ENCODE peak calls at places on chromosome 1, in five cellular contexts. Q is A549, M is right lobe of liver, F is heart left ventricle, O is uterus. T is an unnamed sample.

GRCh38 chr1:212651521-212651920 is 43.0 kb downstream of the ATF3 start:
- DNase-seq in F (no peak), O (no peak), M (no peak), Q (no peak), T (no peak)

GRCh38 chr1:18927654-18928272 is 25.4 kb upstream of the ALDH4A1 start:
- DNase-seq in M (no peak), O (no peak), F (no peak), Q (no peak), T (no peak)

GRCh38 chr1:153683853-153684252 is 5.4 kb downstream of the NPR1 start:
- DNase-seq in O (no peak), M (no peak), F (no peak), Q (peak), T (no peak)

GRCh38 chr1:46622341-46622740 is 5.7 kb upstream of the MOB3C start:
- DNase-seq in Q (peak), M (peak), O (no peak), F (no peak), T (no peak)

GRCh38 chr1:68273530-68273929 is 41.2 kb upstream of the WLS start:
- DNase-seq in Q (no peak), O (no peak), F (no peak), M (no peak), T (no peak)

GRCh38 chr1:192263436-192263835 is 53.4 kb upstream of the RGS21 start:
- DNase-seq in M (no peak), Q (no peak), O (no peak), F (no peak), T (no peak)

GRCh38 chr1:185559151-185559550 is 175.0 kb upstream of the HMCN1 start:
- DNase-seq in O (no peak), F (no peak), Q (no peak), M (no peak), T (no peak)

GRCh38 chr1:225480825-225481434 is 53.1 kb upstream of the LBR start:
- DNase-seq in Q (peak), O (no peak), M (no peak), F (no peak), T (no peak)

GRCh38 chr1:156704930-156705320 is 458 bp downstream of the CRABP2 start:
- DNase-seq in M (no peak), Q (peak), O (peak), F (no peak), T (peak)

GRCh38 chr1:81834921-81835698 is 34.4 kb downstream of the ADGRL2 start:
- DNase-seq in M (no peak), Q (no peak), F (peak), O (no peak), T (peak)

GRCh38 chr1:34612091-34612631 is 142.7 kb upstream of the GJB5 start:
- DNase-seq in Q (no peak), M (no peak), F (no peak), O (no peak), T (no peak)

GRCh38 chr1:34610063-34610462 is 144.8 kb upstream of the GJB5 start:
- DNase-seq in O (no peak), M (no peak), Q (no peak), F (no peak), T (no peak)

GRCh38 chr1:34606504-34606903 is 148.3 kb upstream of the GJB5 start:
- DNase-seq in F (no peak), O (no peak), Q (no peak), M (no peak), T (no peak)

DNA sequence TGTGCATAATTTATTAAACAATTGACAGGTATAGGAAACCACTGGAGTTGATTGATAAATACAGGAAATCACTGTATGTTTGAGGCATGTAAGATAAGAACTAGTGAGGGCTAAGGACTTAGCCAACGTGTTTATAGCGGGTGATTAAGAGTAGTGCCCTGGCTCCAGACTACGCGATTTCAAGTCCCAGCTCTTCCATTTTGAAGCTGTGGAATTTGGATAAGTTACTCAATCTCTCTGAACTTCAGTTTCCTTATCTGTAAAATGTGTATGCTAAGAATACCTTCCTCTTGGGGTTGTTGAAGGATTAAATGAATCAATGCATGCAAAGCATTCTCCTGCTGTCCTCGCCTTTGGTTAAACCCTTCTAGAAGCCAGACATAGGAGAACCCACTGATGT is 143.3 kb upstream of the GJB5 start:
- DNase-seq in F (no peak), Q (no peak), M (no peak), O (no peak), T (no peak)
- TF ChIP-seq POLR2A in F (no peak), Q (no peak), M (no peak), O (no peak), T (no peak)

GRCh38 chr1:116323419-116323987 is 49.5 kb upstream of the ATP1A1 start:
- DNase-seq in Q (no peak), F (no peak), M (no peak), O (no peak), T (no peak)
- TF ChIP-seq CTCF in Q (no peak), F (no peak), M (no peak), O (no peak), T (no peak)

GRCh38 chr1:30777060-30777905 is 19.7 kb upstream of the LAPTM5 start:
- DNase-seq in F (no peak), Q (no peak), M (no peak), O (no peak), T (no peak)
- TF ChIP-seq POLR2A in F (no peak), Q (no peak), M (no peak), O (no peak), T (no peak)

DNA sequence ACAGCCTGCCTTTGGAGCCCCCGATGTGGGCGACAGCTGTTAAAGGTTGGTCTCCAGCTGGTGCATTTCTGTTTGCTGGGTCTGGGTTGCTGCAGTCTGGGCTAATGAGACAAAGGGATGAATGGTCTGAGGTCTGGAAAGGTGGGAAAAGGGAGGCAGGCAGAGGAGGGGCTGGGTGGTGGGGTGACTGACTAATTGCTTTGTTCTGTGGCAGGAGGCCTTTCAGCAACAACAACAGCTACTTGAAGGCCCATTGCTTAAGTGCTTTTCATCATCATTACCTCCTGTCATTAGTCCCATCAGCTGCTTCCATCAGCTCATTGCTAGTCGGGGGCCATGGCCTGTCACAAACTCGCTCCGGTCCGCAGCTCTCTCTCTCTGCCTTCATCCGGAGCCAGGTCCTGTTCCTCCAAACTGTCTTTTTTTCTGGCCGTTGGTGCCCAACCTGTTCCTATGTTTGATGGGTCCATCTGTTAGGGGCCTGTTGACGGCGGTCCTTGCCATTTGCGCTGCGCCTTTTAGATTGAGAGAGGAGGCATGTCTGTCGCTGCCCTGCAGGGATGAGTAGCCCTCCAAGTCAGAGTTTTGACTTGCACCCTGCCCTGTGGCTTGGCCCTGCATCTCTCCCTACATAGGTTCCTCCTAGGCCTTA is 105.6 kb upstream of the PLXNA2 start:
- DNase-seq in Q (no peak), F (no peak), O (no peak), M (no peak), T (no peak)
- TF ChIP-seq CTCF in Q (no peak), F (no peak), O (no peak), M (no peak), T (no peak)

GRCh38 chr1:92844439-92844838 is 12.6 kb downstream of the RPL5 start:
- DNase-seq in M (no peak), Q (no peak), F (no peak), O (no peak), T (no peak)

GRCh38 chr1:92845908-92846307 is 14.1 kb downstream of the RPL5 start:
- DNase-seq in F (no peak), Q (no peak), M (no peak), O (no peak), T (no peak)

GRCh38 chr1:92843046-92843423 is 11.2 kb downstream of the RPL5 start:
- DNase-seq in F (no peak), O (no peak), Q (no peak), M (no peak), T (no peak)

GRCh38 chr1:92842082-92843045 is 10.5 kb downstream of the RPL5 start:
- DNase-seq in Q (no peak), M (no peak), F (no peak), O (no peak), T (no peak)

DNA sequence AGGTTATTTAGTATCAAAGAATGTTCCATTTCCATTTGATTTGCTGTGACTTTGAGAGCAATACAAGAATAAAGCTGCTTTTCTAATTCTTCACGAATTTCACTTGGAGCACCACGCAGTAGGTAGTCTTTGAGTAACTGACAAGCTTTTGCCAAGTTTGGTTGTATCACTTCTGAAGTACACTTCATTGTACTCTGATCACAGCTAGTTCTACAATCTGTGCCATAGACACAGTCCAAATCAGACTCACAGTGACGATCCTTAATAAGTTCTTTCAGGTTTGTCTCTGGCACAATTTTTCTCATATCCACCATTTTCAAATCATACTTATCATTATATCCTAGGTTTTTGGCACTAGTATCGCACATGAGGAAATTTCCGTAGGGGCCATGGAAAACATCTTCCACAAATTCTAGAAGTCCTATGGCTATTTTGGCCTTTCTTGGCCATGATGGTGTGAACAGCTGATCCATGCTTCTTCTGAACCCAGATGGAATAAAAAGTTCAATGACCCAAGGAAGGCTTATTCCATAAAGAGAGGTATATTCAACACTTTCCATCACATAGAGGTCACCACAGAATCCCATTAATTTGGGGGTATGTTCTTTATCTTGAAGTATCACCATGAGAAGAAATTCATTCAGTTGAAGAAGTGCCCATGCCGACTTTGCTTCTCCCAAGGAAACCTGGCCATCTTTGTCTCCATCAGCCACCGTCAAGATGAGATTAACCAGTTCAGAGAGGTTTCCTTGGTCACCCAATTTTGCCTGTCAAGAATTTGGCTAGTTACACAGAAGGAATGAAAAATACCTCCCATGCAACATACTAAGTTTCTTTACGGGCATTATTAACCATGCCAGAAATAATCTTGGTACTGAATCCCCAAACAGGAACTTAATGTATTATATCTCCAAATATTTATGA is 11.9 kb downstream of the RPL5 start:
- DNase-seq in M (no peak), Q (no peak), F (no peak), O (no peak), T (no peak)
- TF ChIP-seq POLR2A in M (no peak), Q (no peak), F (no peak), O (no peak), T (no peak)

GRCh38 chr1:79852004-79852403 is 845.5 kb upstream of the ADGRL4 start:
- DNase-seq in Q (no peak), M (no peak), F (no peak), O (no peak), T (no peak)
- TF ChIP-seq CTCF in Q (peak), M (no peak), F (no peak), O (no peak), T (peak)

GRCh38 chr1:117096871-117097842 is 24.4 kb downstream of the TRIM45 start:
- DNase-seq in M (no peak), F (no peak), O (no peak), Q (no peak), T (no peak)

GRCh38 chr1:117095237-117095636 is 26.3 kb downstream of the TRIM45 start:
- DNase-seq in Q (no peak), M (no peak), F (no peak), O (no peak), T (no peak)

GRCh38 chr1:117093870-117094621 is 27.5 kb downstream of the TRIM45 start:
- DNase-seq in Q (peak), M (no peak), F (no peak), O (peak), T (peak)

GRCh38 chr1:117092594-117092993 is 29.0 kb downstream of the TRIM45 start:
- DNase-seq in Q (no peak), O (no peak), F (no peak), M (no peak), T (no peak)

DNA sequence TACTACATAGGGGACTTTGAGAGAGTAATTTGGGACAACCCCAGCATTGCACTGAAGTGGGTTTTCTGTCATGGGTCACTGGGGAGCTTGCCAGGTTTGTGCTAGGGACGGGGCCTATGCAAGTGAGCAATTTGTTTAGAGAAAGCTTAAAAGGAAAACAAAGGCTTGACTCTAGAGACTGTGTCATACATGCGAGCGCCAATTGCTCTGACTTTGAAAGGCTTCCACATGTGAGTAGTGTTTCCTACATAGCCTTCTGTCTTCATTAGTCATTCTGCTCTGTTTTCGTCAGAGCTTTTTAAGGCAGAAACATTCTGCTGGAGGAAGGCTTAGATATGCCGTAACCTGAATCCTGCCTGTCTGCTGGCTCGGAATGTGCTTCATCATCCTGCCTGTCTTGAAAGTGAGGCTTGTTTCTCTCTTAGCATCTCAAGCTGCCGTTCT is 28.4 kb downstream of the TRIM45 start:
- DNase-seq in F (no peak), M (no peak), O (peak), Q (peak), T (peak)
- TF ChIP-seq POLR2A in F (no peak), M (no peak), O (no peak), Q (no peak), T (no peak)

DNA sequence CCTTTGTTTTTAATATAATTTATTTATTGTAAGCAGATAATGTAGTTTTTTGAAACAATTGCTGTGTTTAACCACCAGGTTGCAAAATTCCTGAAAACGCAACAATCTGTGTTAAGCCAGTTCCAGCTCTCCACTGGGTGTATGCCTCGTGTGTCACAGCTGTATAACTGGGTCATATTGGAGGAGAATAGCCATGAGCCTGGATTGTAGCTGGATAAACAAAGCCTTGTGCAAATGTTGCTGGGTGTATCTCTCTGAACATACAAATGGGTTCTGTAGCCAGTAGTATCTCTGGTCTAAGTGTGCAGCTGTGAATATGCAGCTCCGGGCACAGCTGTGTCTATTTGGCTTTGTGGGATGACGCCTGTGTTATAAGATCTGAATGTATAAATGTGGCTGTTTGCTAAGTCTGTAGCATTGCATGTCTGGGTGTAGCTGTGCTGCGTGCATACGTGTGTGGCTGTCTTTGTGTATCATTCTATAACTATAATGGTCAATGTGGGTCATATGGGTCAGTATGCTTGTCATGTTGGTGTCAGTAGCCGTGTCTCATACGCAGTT is 2.7 kb downstream of the TCEA3 start:
- DNase-seq in F (no peak), Q (no peak), O (no peak), M (peak), T (no peak)
- TF ChIP-seq CTCF in F (peak), Q (no peak), O (no peak), M (peak), T (peak)

T was measured in thyroid gland.